ENCODE peak calls at places on chromosomes 11 and 22, in four cellular contexts. One of them, this sample, is unnamed.

GRCh38 chr11:118572075-118572913 is at the start of gene ARCN1:
- DNase-seq in activated naive CD8-positive, alpha-beta T cell treated with anti-CD3 and anti-CD28 coated beads, Interleukin-2, amount 50 U/mL, for 24 hours: peak
- DNase-seq in CD4-positive, alpha-beta T cell: peak
- DNase-seq in activated T-helper 1 cell treated with Interleukin-2 at 50 U/mL for 16 hours: peak
- DNase-seq in this sample: peak

GRCh38 chr11:70522613-70523311 is 124.4 kb downstream of the CTTN start:
- DNase-seq in CD4-positive, alpha-beta T cell: no peak
- DNase-seq in activated naive CD8-positive, alpha-beta T cell treated with anti-CD3 and anti-CD28 coated beads, Interleukin-2, amount 50 U/mL, for 24 hours: no peak
- DNase-seq in activated T-helper 1 cell treated with Interleukin-2 at 50 U/mL for 16 hours: no peak
- DNase-seq in this sample: no peak

GRCh38 chr22:28773461-28773867 is 969 bp downstream of the CCDC117 start:
- DNase-seq in activated T-helper 1 cell treated with Interleukin-2 at 50 U/mL for 16 hours: no peak
- DNase-seq in CD4-positive, alpha-beta T cell: no peak
- DNase-seq in activated naive CD8-positive, alpha-beta T cell treated with anti-CD3 and anti-CD28 coated beads, Interleukin-2, amount 50 U/mL, for 24 hours: no peak
- DNase-seq in this sample: no peak

GRCh38 chr11:36056160-36056751 is 112.4 kb downstream of the LDLRAD3 start:
- DNase-seq in activated T-helper 1 cell treated with Interleukin-2 at 50 U/mL for 16 hours: no peak
- DNase-seq in activated naive CD8-positive, alpha-beta T cell treated with anti-CD3 and anti-CD28 coated beads, Interleukin-2, amount 50 U/mL, for 24 hours: no peak
- DNase-seq in CD4-positive, alpha-beta T cell: no peak
- DNase-seq in this sample: no peak

GRCh38 chr11:131998020-131998419 is 627.6 kb downstream of the NTM start:
- DNase-seq in CD4-positive, alpha-beta T cell: no peak
- DNase-seq in activated naive CD8-positive, alpha-beta T cell treated with anti-CD3 and anti-CD28 coated beads, Interleukin-2, amount 50 U/mL, for 24 hours: no peak
- DNase-seq in activated T-helper 1 cell treated with Interleukin-2 at 50 U/mL for 16 hours: no peak
- DNase-seq in this sample: no peak

GRCh38 chr11:96055706-96056387 is 131.9 kb upstream of the MTMR2 start:
- DNase-seq in CD4-positive, alpha-beta T cell: peak
- DNase-seq in activated naive CD8-positive, alpha-beta T cell treated with anti-CD3 and anti-CD28 coated beads, Interleukin-2, amount 50 U/mL, for 24 hours: no peak
- DNase-seq in activated T-helper 1 cell treated with Interleukin-2 at 50 U/mL for 16 hours: no peak
- DNase-seq in this sample: no peak

GRCh38 chr22:36324414-36324813 is 63.4 kb downstream of the MYH9 start:
- DNase-seq in activated naive CD8-positive, alpha-beta T cell treated with anti-CD3 and anti-CD28 coated beads, Interleukin-2, amount 50 U/mL, for 24 hours: no peak
- DNase-seq in CD4-positive, alpha-beta T cell: no peak
- DNase-seq in activated T-helper 1 cell treated with Interleukin-2 at 50 U/mL for 16 hours: no peak
- DNase-seq in this sample: no peak

GRCh38 chr22:21933899-21934298 is 18.7 kb downstream of the PPM1F start:
- DNase-seq in activated naive CD8-positive, alpha-beta T cell treated with anti-CD3 and anti-CD28 coated beads, Interleukin-2, amount 50 U/mL, for 24 hours: no peak
- DNase-seq in CD4-positive, alpha-beta T cell: no peak
- DNase-seq in activated T-helper 1 cell treated with Interleukin-2 at 50 U/mL for 16 hours: no peak
- DNase-seq in this sample: no peak

GRCh38 chr11:2426826-2427521 is 17.3 kb downstream of the TRPM5 start:
- DNase-seq in activated naive CD8-positive, alpha-beta T cell treated with anti-CD3 and anti-CD28 coated beads, Interleukin-2, amount 50 U/mL, for 24 hours: no peak
- DNase-seq in activated T-helper 1 cell treated with Interleukin-2 at 50 U/mL for 16 hours: no peak
- DNase-seq in CD4-positive, alpha-beta T cell: no peak
- DNase-seq in this sample: peak

GRCh38 chr11:118236170-118236569 is 11.4 kb upstream of the JAML start:
- DNase-seq in activated T-helper 1 cell treated with Interleukin-2 at 50 U/mL for 16 hours: no peak
- DNase-seq in activated naive CD8-positive, alpha-beta T cell treated with anti-CD3 and anti-CD28 coated beads, Interleukin-2, amount 50 U/mL, for 24 hours: no peak
- DNase-seq in CD4-positive, alpha-beta T cell: no peak
- DNase-seq in this sample: no peak

GRCh38 chr11:63919267-63920125 is 2.5 kb upstream of the RCOR2 start:
- DNase-seq in CD4-positive, alpha-beta T cell: no peak
- DNase-seq in activated naive CD8-positive, alpha-beta T cell treated with anti-CD3 and anti-CD28 coated beads, Interleukin-2, amount 50 U/mL, for 24 hours: no peak
- DNase-seq in activated T-helper 1 cell treated with Interleukin-2 at 50 U/mL for 16 hours: no peak
- DNase-seq in this sample: no peak

GRCh38 chr22:28771195-28771791 is 1.2 kb upstream of the CCDC117 start:
- DNase-seq in activated T-helper 1 cell treated with Interleukin-2 at 50 U/mL for 16 hours: no peak
- DNase-seq in activated naive CD8-positive, alpha-beta T cell treated with anti-CD3 and anti-CD28 coated beads, Interleukin-2, amount 50 U/mL, for 24 hours: no peak
- DNase-seq in CD4-positive, alpha-beta T cell: no peak
- DNase-seq in this sample: no peak

GRCh38 chr11:74522776-74523175 is 29.3 kb upstream of the LIPT2 start:
- DNase-seq in CD4-positive, alpha-beta T cell: no peak
- DNase-seq in activated T-helper 1 cell treated with Interleukin-2 at 50 U/mL for 16 hours: no peak
- DNase-seq in activated naive CD8-positive, alpha-beta T cell treated with anti-CD3 and anti-CD28 coated beads, Interleukin-2, amount 50 U/mL, for 24 hours: no peak
- DNase-seq in this sample: no peak

GRCh38 chr11:3030289-3031070 is 26.7 kb downstream of the CARS1 start:
- DNase-seq in activated naive CD8-positive, alpha-beta T cell treated with anti-CD3 and anti-CD28 coated beads, Interleukin-2, amount 50 U/mL, for 24 hours: no peak
- DNase-seq in CD4-positive, alpha-beta T cell: no peak
- DNase-seq in activated T-helper 1 cell treated with Interleukin-2 at 50 U/mL for 16 hours: no peak
- DNase-seq in this sample: no peak

GRCh38 chr22:46569055-46569847 is 31.8 kb upstream of the CELSR1 start:
- DNase-seq in activated T-helper 1 cell treated with Interleukin-2 at 50 U/mL for 16 hours: no peak
- DNase-seq in CD4-positive, alpha-beta T cell: no peak
- DNase-seq in activated naive CD8-positive, alpha-beta T cell treated with anti-CD3 and anti-CD28 coated beads, Interleukin-2, amount 50 U/mL, for 24 hours: no peak
- DNase-seq in this sample: no peak

GRCh38 chr11:116866774-116867455 is 29.5 kb upstream of the APOA1 start:
- DNase-seq in CD4-positive, alpha-beta T cell: no peak
- DNase-seq in activated T-helper 1 cell treated with Interleukin-2 at 50 U/mL for 16 hours: no peak
- DNase-seq in activated naive CD8-positive, alpha-beta T cell treated with anti-CD3 and anti-CD28 coated beads, Interleukin-2, amount 50 U/mL, for 24 hours: no peak
- DNase-seq in this sample: no peak

GRCh38 chr11:70383664-70384395 is 14.5 kb upstream of the CTTN start:
- DNase-seq in activated T-helper 1 cell treated with Interleukin-2 at 50 U/mL for 16 hours: no peak
- DNase-seq in CD4-positive, alpha-beta T cell: no peak
- DNase-seq in activated naive CD8-positive, alpha-beta T cell treated with anti-CD3 and anti-CD28 coated beads, Interleukin-2, amount 50 U/mL, for 24 hours: no peak
- DNase-seq in this sample: no peak

GRCh38 chr11:68216171-68216938 is 3.3 kb upstream of the KMT5B start:
- DNase-seq in CD4-positive, alpha-beta T cell: no peak
- DNase-seq in activated naive CD8-positive, alpha-beta T cell treated with anti-CD3 and anti-CD28 coated beads, Interleukin-2, amount 50 U/mL, for 24 hours: no peak
- DNase-seq in activated T-helper 1 cell treated with Interleukin-2 at 50 U/mL for 16 hours: no peak
- DNase-seq in this sample: no peak

GRCh38 chr22:37803636-37804371 is 3.9 kb upstream of the GCAT start:
- DNase-seq in activated T-helper 1 cell treated with Interleukin-2 at 50 U/mL for 16 hours: no peak
- DNase-seq in CD4-positive, alpha-beta T cell: no peak
- DNase-seq in activated naive CD8-positive, alpha-beta T cell treated with anti-CD3 and anti-CD28 coated beads, Interleukin-2, amount 50 U/mL, for 24 hours: no peak
- DNase-seq in this sample: no peak

This sample was measured in mucosa of gallbladder.